ENCODE peak calls at places on chromosomes 6 and 20, in six cellular contexts. F, H, Y, M, W and E are unnamed samples.

GRCh38 chr20:45095753-45096371 is 5.1 kb downstream of the KCNS1 start:
- DNase-seq in H (peak; percentile 47), M (no peak), Y (peak; percentile 43), F (no peak), W (peak; percentile 27), E (peak; percentile 76)

GRCh38 chr6:91816335-91816734 is 1229.5 kb upstream of the MAP3K7 start:
- DNase-seq in W (no peak), F (no peak), M (no peak), Y (no peak), H (no peak), E (no peak)

GRCh38 chr20:64033981-64034493 is 1.9 kb upstream of the C20orf204 start:
- DNase-seq in H (no peak), F (no peak), W (no peak), M (no peak), Y (no peak), E (no peak)

GRCh38 chr20:4962257-4962855 is 39.0 kb downstream of the SLC23A2 start:
- DNase-seq in F (no peak), Y (peak; percentile 9), H (no peak), W (no peak), M (no peak), E (no peak)

GRCh38 chr6:24154121-24154520 is 28.1 kb downstream of the NRSN1 start:
- DNase-seq in W (no peak), M (peak; percentile 58), Y (peak; percentile 34), H (no peak), F (no peak), E (no peak)

GRCh38 chr6:110319843-110320242 is 38.3 kb downstream of the METTL24 start:
- DNase-seq in W (no peak), M (no peak), F (no peak), H (no peak), Y (no peak), E (no peak)

GRCh38 chr20:45052698-45053440 is 48.1 kb downstream of the KCNS1 start:
- DNase-seq in F (no peak), Y (peak; percentile 27), W (peak; percentile 55), H (no peak), M (no peak), E (no peak)

GRCh38 chr6:37495199-37495913 is 4.3 kb downstream of the CCDC167 start:
- DNase-seq in W (no peak), H (no peak), Y (no peak), F (no peak), M (no peak), E (no peak)

GRCh38 chr20:58550661-58551060 is 35.5 kb upstream of the APCDD1L start:
- DNase-seq in F (no peak), M (no peak), W (no peak), Y (peak; percentile 72), H (no peak), E (peak; percentile 80)

GRCh38 chr20:10708342-10709185 is 34.8 kb upstream of the JAG1 start:
- DNase-seq in H (no peak), F (no peak), W (no peak), M (peak; percentile 47), Y (peak; percentile 38), E (peak; percentile 7)

GRCh38 chr6:107116328-107116892 is 1.1 kb upstream of the BEND3 start:
- DNase-seq in W (no peak), M (peak; percentile 60), H (no peak), Y (peak; percentile 59), F (peak; percentile 56), E (peak; percentile 40)

GRCh38 chr6:154738561-154738961 is 5.3 kb downstream of the SCAF8 start:
- DNase-seq in H (no peak), W (no peak), M (no peak), Y (no peak), F (no peak), E (peak; percentile 75)

GRCh38 chr20:63342561-63343459 is 18.3 kb downstream of the CHRNA4 start:
- DNase-seq in H (no peak), Y (no peak), M (no peak), F (no peak), W (no peak), E (no peak)

GRCh38 chr6:123203928-123204327 is 207.9 kb downstream of the CLVS2 start:
- DNase-seq in Y (no peak), M (no peak), W (no peak), H (no peak), F (no peak), E (no peak)

GRCh38 chr20:63333241-63333836 is 27.8 kb downstream of the CHRNA4 start:
- DNase-seq in M (peak; percentile 20), W (no peak), F (no peak), Y (no peak), H (no peak), E (no peak)

GRCh38 chr6:110581682-110582081 is 105.3 kb upstream of the SLC22A16 start:
- DNase-seq in W (no peak), Y (no peak), M (no peak), H (no peak), F (no peak), E (no peak)

GRCh38 chr20:33285861-33286495 is 3.0 kb downstream of the BPIFB1 start:
- DNase-seq in W (no peak), H (no peak), Y (no peak), F (no peak), M (no peak), E (no peak)

GRCh38 chr6:2109796-2110195 is 135.6 kb downstream of the GMDS start:
- DNase-seq in W (no peak), H (no peak), M (no peak), F (peak; percentile 64), Y (no peak), E (no peak)

GRCh38 chr6:144659735-144660246 is 374.7 kb downstream of the UTRN start:
- DNase-seq in M (no peak), Y (peak; percentile 4), F (no peak), H (no peak), W (no peak), E (no peak)

GRCh38 chr20:16001286-16001685 is 572.0 kb downstream of the KIF16B start:
- DNase-seq in Y (no peak), M (no peak), H (no peak), W (no peak), F (no peak), E (no peak)

GRCh38 chr6:42281016-42281533 is 63.4 kb upstream of the MRPS10 start:
- DNase-seq in W (no peak), M (peak; percentile 56), Y (no peak), H (no peak), F (no peak), E (no peak)